ENCODE peak calls at places on chromosomes 11 and 22, in seven cellular contexts. X, E, V, F, G, S and Y are unnamed samples. For H3K79me2, the result is how much of the 10 kb centered on the place peaks cover.

GRCh38 chr11:12585861-12586260 is 88.4 kb upstream of the TEAD1 start:
- DNase-seq in V (no peak), S (no peak), F (no peak), G (no peak), X (no peak), E (no peak), Y (no peak)

GRCh38 chr11:119615003-119615878 is 113.8 kb downstream of the NECTIN1 start:
- DNase-seq in V (no peak), S (peak), G (peak), F (peak), X (peak), E (no peak), Y (no peak)

GRCh38 chr22:30513462-30513861 is 8.0 kb upstream of the SEC14L4 start:
- DNase-seq in F (no peak), G (no peak), S (no peak), X (no peak), V (no peak), E (no peak), Y (no peak)

GRCh38 chr11:16958833-16959232 is 55.4 kb downstream of the PLEKHA7 start:
- DNase-seq in S (no peak), E (no peak), F (no peak), X (peak), V (no peak), G (no peak), Y (no peak)

GRCh38 chr11:61706452-61707400 is 26.5 kb downstream of the DAGLA start:
- DNase-seq in X (no peak), S (no peak), V (no peak), F (no peak), G (no peak), E (peak), Y (no peak)

GRCh38 chr11:88398372-88399140 is 61.0 kb upstream of the CTSC start:
- DNase-seq in S (peak), F (peak), G (peak), E (no peak), X (no peak), V (no peak), Y (no peak)

GRCh38 chr11:81579339-81579738 is 1154.3 kb downstream of the FAM181B start:
- DNase-seq in X (no peak), S (no peak), G (no peak), V (no peak), E (no peak), F (no peak), Y (no peak)

GRCh38 chr11:116231540-116231939 is 541.2 kb downstream of the BUD13 start:
- DNase-seq in E (no peak), V (no peak), F (no peak), X (no peak), G (no peak), S (no peak), Y (no peak)

GRCh38 chr11:79422866-79423265 is 18.0 kb downstream of the TENM4 start:
- DNase-seq in V (no peak), S (no peak), F (no peak), E (no peak), G (no peak), X (no peak), Y (no peak)
- H3K79me2 ChIP-seq in V (under half), S (half or more), F (under half), E (under half), G (under half), X (under half), Y (under half)

GRCh38 chr22:42368379-42369249 is 63.6 kb downstream of the NFAM1 start:
- DNase-seq in S (no peak), F (no peak), V (peak), E (no peak), X (no peak), G (no peak), Y (peak)
- TF ChIP-seq CTCF in S (no peak), F (no peak), V (no peak), E (no peak), X (no peak), G (no peak), Y (no peak)

DNA sequence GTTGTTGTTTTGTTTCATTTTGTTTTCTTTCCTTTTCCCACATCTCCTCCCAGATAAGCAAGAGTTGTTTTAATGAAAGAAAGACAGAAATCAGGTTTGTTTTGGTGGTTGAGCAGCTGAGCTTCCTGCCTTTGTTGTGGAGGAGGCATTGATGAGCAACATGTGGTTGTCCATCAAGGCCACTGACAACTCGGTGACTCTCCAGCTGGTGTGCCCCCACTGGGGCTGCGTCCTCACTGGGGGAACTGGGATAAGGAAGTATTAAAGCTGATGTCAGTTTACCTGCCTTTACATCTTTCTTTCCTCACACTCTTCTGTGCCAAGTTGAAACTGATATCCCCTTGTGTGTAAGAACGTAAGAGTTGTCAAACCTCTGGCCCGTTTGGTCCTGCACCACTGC is 5.9 kb downstream of the VPS26B start:
- DNase-seq in G (no peak), F (no peak), X (peak), E (no peak), S (no peak), V (no peak), Y (no peak)
- H3K79me2 ChIP-seq in G (half or more), F (half or more), X (under half), E (half or more), S (half or more), V (under half), Y (half or more)

DNA sequence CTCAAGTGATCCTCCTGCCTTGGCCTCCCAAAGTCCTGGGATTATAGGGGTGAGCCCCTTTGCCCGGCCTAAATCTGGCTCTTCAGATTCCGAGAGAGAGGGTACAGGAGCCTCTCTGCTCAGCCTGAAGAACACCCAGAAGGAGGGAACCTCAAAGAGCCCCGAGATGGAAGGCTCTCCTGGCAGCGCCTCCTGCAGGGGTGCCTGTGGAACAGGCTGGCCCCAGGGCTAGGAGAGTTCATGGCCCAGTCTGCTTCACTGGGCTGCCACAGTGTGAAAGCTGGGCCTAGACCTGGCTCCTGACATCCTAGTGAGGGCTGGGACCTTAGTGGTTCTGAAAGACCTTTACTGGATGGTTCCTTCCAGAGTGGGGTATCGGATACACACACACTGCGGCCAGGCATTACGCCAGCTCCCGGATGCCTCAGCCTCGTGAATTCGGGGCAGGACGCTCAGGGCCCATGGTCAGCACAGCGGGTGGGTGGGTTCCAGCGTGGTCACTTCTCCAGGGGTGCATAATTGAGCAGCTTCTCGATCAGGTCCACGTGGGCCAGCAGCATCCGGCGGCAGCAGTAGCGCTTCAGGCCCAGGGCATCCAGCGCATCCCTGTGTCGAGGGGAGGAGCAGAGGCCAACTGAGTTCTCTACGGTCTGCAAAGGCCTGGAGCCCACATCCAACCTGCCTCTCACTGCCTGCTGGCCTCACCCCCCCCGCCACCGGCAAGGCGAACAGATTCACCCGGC is 2.3 kb downstream of the POLR2L start:
- DNase-seq in V (no peak), X (no peak), S (no peak), G (peak), E (peak), F (no peak), Y (no peak)
- TF ChIP-seq CTCF in V (peak), X (peak), S (peak), G (peak), E (peak), F (peak), Y (peak)

GRCh38 chr11:114440121-114440860 is 1.0 kb downstream of the REXO2 start:
- DNase-seq in V (no peak), X (peak), G (peak), E (no peak), F (peak), S (peak), Y (no peak)
- H3K79me2 ChIP-seq in V (half or more), X (under half), G (half or more), E (half or more), F (half or more), S (half or more), Y (half or more)

GRCh38 chr11:63682045-63682915 is 980 bp downstream of the RTN3 start:
- DNase-seq in E (peak), X (peak), S (no peak), G (peak), V (no peak), F (no peak), Y (peak)
- TF ChIP-seq CTCF in E (no peak), X (peak), S (peak), G (peak), V (peak), F (no peak), Y (peak)

DNA sequence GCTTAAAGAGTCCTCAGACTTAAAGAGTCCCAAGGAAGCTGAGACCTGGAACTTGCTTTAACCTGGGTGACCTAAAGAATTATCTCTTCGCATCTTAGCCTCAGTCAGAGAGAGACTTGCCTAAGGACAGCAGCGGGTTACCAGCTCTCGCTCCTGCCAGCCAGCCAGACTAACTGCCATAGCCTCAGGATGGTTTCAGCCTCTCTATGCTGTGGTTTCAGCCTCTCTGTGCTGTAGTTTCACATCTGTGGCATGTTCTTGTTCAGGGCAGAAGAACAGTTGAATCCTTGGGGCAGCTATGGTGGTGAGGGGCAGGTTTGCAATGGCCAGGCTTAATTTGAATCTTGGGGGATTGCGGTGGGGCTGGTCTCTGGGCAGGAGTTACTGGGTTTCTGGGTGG is 2.3 kb downstream of the FRMD8 start:
- DNase-seq in X (no peak), E (no peak), V (no peak), F (no peak), S (no peak), G (no peak), Y (no peak)
- H3K79me2 ChIP-seq in X (under half), E (under half), V (under half), F (half or more), S (half or more), G (under half), Y (half or more)

DNA sequence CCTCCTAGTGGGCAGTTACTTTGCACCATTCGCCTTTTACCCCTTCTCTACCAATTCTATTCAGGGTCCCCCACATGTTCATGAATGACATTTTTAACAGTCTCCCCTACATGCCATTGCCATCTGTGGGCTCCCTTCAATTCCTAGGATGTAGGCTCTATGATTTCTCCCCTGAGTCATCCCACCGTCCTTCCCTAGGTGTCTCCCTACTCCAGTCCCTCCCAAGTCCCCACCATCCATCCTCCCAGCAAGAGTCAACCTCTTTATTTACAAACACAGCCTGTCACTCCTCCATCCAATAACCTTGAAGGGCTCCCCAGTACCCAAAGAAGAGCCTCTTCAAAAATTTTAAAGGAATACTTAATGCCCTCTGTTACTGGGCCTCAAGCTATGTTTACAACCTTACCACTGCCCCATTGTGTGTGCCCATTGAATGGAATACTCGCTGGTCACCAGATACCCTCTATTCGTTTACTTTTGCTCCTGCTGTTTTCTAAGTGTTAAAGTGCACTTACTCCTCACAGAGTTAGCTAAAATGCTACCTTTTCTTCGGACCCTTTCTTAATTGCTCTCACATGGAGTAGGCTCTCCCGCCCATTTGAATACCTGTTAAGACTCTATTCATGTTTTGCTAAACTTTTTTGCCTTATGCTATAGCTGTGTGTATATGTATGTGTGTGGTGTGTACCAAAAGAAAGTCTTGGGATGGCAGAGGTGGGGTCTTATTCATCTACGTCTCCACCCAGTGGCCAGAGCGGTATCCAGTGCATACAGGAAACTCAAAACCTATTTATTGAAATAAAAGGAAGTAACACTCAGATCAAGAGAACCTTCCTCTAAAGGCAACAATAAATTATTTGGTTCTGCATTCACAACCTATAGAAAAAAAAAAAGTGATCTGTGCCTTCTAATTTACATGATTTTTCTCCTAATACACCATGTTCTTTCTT is 235.8 kb upstream of the CCDC90B start:
- DNase-seq in V (no peak), S (no peak), X (peak), G (peak), E (peak), F (peak), Y (no peak)
- TF ChIP-seq CTCF in V (no peak), S (peak), X (peak), G (peak), E (peak), F (peak), Y (peak)

DNA sequence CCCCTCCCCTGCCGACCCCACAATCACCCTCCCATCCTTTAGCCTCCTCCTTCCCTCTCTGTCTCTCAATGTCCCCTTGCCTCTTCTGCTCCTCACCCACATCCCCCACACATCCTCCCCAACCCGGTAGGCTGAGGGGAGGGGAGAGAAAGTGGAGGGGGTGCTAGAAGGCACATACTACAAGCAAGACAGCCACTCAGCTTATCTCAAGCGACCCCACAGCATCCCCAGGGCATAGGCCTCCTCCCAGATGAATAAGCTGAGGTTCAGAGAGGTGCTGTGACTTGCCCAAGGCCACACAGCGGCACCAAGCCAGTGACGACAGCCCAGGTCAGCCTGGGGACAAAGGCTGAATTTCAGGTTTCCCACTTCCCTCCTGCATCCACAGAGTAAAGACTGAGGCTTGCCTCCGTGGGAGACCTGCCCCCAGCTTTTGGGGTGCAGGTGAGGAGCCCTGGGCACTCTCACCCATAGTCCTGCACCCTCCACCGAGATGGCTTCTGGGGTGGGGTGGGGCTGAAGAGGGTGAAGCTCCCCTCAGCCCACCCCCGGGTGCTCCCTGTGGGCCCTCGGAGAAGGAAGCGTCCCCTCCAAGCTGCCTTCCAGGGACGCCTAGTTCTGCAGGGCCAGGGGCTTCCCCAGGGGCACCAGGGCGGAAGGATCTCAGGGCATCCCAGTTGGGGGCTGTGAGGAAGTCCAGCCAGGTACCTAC is 511 bp downstream of the RAC2 start:
- DNase-seq in G (no peak), S (no peak), F (no peak), V (no peak), E (no peak), X (no peak), Y (peak)
- H3K79me2 ChIP-seq in G (under half), S (under half), F (under half), V (under half), E (under half), X (under half), Y (half or more)